ENCODE peak calls at places on chromosomes 1 and 21, in four cellular contexts. U is GM23248, S is mesendoderm, W is fibroblast of lung. A is an unnamed sample.

GRCh38 chr21:16323586-16323985 is 593.8 kb downstream of the USP25 start:
- DNase-seq in S (no peak), U (peak; percentile 49), W (peak; percentile 52), A (no peak)

GRCh38 chr1:57340361-57341192 is 83.3 kb downstream of the DAB1 start:
- DNase-seq in S (no peak), U (no peak), W (no peak), A (no peak)

GRCh38 chr21:41622831-41623548 is 115.0 kb upstream of the TMPRSS2 start:
- DNase-seq in U (peak; percentile 71), W (peak; percentile 61), S (no peak), A (no peak)

GRCh38 chr21:31213787-31214186 is 130.3 kb downstream of the TIAM1 start:
- DNase-seq in U (no peak), S (no peak), W (no peak), A (no peak)

GRCh38 chr1:237171564-237172485 is 129.8 kb downstream of the RYR2 start:
- DNase-seq in U (no peak), S (no peak), W (no peak), A (no peak)

GRCh38 chr1:60972841-60973364 is 109.5 kb upstream of the NFIA start:
- DNase-seq in S (peak; percentile 22), U (peak; percentile 90), W (peak; percentile 91), A (no peak)

GRCh38 chr1:12059226-12059625 is 3.9 kb upstream of the TNFRSF8 start:
- DNase-seq in W (no peak), S (no peak), U (no peak), A (no peak)

GRCh38 chr1:93304716-93305138 is 41.0 kb upstream of the DR1 start:
- DNase-seq in S (peak; percentile 67), U (peak; percentile 80), W (peak; percentile 54), A (peak; percentile 42)

GRCh38 chr1:54381524-54381923 is 24.7 kb downstream of the SSBP3 start:
- DNase-seq in U (no peak), S (no peak), W (no peak), A (no peak)

GRCh38 chr21:35882791-35883240 is 177.5 kb downstream of the SETD4 start:
- DNase-seq in W (peak; percentile 48), S (no peak), U (peak; percentile 20), A (no peak)

GRCh38 chr21:43639470-43640178 is 19.7 kb downstream of the HSF2BP start:
- DNase-seq in S (no peak), W (peak; percentile 21), U (peak; percentile 81), A (no peak)

GRCh38 chr21:45380566-45380965 is 24.4 kb upstream of the COL18A1 start:
- DNase-seq in S (no peak), U (no peak), W (no peak), A (no peak)

GRCh38 chr1:109216662-109217061 is 2.9 kb downstream of the SARS1 start:
- DNase-seq in U (no peak), S (no peak), W (no peak), A (no peak)

GRCh38 chr1:94723899-94724298 is 96.3 kb upstream of the SLC44A3 start:
- DNase-seq in U (peak; percentile 42), W (peak; percentile 32), S (no peak), A (no peak)

GRCh38 chr21:15774590-15774989 is 44.8 kb downstream of the USP25 start:
- DNase-seq in S (no peak), W (peak; percentile 70), U (peak; percentile 82), A (no peak)

DNA sequence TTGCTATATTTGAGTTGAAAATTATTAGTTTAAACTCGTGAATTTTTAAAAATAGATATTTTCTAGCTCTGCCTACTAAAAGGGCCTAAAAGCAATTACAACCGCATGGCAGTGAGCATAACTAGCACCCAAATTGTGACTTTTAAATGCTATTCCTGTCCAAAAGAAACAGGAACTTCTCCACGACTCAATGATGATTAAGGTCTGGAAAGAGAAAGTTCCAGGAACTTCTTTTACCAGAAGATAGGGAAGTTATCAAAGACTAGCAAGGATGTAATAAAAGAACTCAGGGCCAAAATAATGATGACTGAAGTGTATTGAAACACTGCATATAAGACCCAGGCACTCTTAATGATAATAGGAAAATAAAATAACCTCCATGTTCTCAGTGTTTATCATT is 313.0 kb downstream of the PLPP3 start:
- DNase-seq in W (no peak), U (no peak), S (no peak), A (no peak)
- H3K4me1 ChIP-seq in W (no peaks in the 10 kb centered on the region), U (no peaks in the 10 kb centered on the region), S (no peaks in the 10 kb centered on the region), A (no peaks in the 10 kb centered on the region)

DNA sequence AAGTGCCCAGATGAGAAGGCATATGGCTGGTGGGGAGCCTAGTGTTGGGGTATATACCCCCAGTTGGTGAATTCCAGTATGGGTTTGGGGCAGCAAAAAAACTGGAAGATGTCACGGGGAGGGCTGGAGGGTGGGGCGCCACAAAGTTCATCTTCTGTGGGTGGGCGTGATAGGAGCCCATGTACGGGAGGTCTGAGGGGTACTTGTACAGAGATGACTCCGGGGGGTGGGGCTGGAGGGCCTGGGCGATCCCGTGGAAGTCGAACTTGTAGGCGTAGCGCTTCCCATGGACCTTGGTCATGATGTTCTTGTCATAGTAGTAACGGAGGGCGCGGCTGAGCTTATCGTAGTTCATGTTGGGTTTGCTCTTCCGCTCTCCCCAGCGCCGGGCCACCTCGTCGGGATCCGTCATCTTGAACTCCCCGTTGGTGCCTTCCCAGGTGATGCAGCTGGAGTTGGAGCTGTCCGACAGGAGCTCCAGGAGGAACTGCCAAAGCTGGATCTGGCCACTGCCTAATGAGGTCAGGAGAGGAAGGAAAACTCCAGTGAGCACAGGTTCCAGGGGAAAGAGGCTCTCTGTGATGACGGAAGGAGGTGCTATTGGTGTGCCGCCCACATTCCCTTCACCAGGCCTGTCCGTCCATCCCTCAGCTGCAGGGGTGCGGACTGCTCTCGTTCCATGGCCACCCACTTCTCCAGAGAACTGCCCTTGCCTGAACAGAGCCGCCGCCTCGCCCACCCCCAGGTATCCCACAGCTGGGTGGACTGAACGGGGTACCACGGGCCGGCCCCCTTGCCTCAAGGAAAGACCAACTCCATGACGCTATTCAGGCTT is 114.6 kb downstream of the ERG start:
- DNase-seq in S (no peak), W (no peak), U (no peak), A (no peak)
- H3K27ac ChIP-seq in S (no peak overlapping the region), W (no peak overlapping the region), U (no peak overlapping the region), A (no peak overlapping the region)

GRCh38 chr1:96364576-96364975 is 357.0 kb upstream of the PTBP2 start:
- DNase-seq in S (no peak), W (peak; percentile 76), U (peak; percentile 49), A (no peak)

GRCh38 chr1:96361961-96362360 is 359.6 kb upstream of the PTBP2 start:
- DNase-seq in W (peak; percentile 10), S (no peak), U (no peak), A (no peak)

GRCh38 chr1:96362623-96363022 is 359.0 kb upstream of the PTBP2 start:
- DNase-seq in W (peak; percentile 99), S (no peak), U (peak; percentile 97), A (peak; percentile 66)

GRCh38 chr1:96360036-96360795 is 361.4 kb upstream of the PTBP2 start:
- DNase-seq in U (peak; percentile 61), W (peak; percentile 43), S (no peak), A (no peak)

DNA sequence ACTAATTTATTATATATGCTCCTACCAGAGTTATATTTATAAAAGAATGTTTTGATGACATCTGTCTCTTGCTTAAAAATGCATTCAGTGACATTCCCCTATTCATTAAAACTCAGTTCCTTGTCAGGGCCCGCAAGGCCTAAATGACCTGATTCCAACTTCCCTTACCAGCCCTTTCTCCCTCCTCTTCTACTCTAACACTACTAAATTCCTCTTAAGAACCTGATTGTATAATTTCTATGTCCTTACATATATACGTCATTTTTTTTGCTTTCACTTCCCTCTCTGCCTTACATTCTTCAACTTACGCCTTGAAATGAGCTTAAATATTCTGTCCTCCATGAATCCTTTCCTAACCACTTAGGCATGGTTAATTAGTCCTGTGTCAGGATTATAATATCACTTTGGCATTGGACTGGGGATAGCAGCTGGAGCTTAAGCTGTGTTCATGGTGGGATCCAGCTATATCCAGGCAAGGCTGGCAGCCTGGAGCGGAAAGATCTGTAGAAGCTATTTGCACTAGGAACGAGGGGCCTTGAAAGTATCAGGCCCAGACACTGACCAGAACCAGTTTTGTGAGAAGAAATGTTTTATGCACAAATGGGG is 360.2 kb upstream of the PTBP2 start:
- DNase-seq in S (no peak), U (no peak), W (no peak), A (peak; percentile 22)
- H3K4me1 ChIP-seq in S (no peaks in the 10 kb centered on the region), U (peaks cover 59% of the 10 kb centered on the region), W (peaks cover 31% of the 10 kb centered on the region), A (peaks cover 27% of the 10 kb centered on the region)

GRCh38 chr1:17348593-17349234 is 23.3 kb upstream of the PADI6 start:
- DNase-seq in W (no peak), U (no peak), S (no peak), A (no peak)
- H3K27ac ChIP-seq in W (no peak overlapping the region), U (no peak overlapping the region), S (no peak overlapping the region), A (no peak overlapping the region)